ENCODE peak calls at places on chromosomes 3 and 15, in eight cellular contexts. One of them, this sample, is unnamed.

GRCh38 chr15:79442911-79443310 is 10.8 kb downstream of the MINAR1 start:
- DNase-seq in sigmoid colon: no peak
- DNase-seq in fibroblast of the aortic adventitia: no peak
- DNase-seq in brain microvascular endothelial cell: no peak
- DNase-seq in fibroblast of pulmonary artery: no peak
- DNase-seq in lower lobe of right lung: no peak
- DNase-seq in cardiac muscle cell: no peak
- DNase-seq in upper lobe of right lung: no peak
- DNase-seq in this sample: no peak

GRCh38 chr15:59555696-59556095 is 55.9 kb upstream of the GCNT3 start:
- DNase-seq in brain microvascular endothelial cell: peak; percentile 4
- DNase-seq in fibroblast of pulmonary artery: peak; percentile 28
- DNase-seq in fibroblast of the aortic adventitia: peak; percentile 68
- DNase-seq in sigmoid colon: no peak
- DNase-seq in cardiac muscle cell: no peak
- DNase-seq in upper lobe of right lung: no peak
- DNase-seq in lower lobe of right lung: no peak
- DNase-seq in this sample: no peak

GRCh38 chr3:185677146-185677829 is 91.2 kb downstream of the SENP2 start:
- DNase-seq in fibroblast of the aortic adventitia: peak; percentile 90
- DNase-seq in sigmoid colon: no peak
- DNase-seq in brain microvascular endothelial cell: peak; percentile 77
- DNase-seq in fibroblast of pulmonary artery: peak; percentile 87
- DNase-seq in upper lobe of right lung: no peak
- DNase-seq in lower lobe of right lung: no peak
- DNase-seq in cardiac muscle cell: peak; percentile 83
- DNase-seq in this sample: peak; percentile 44

GRCh38 chr15:87219650-87220615 is 1036.6 kb downstream of the NTRK3 start:
- DNase-seq in brain microvascular endothelial cell: no peak
- DNase-seq in fibroblast of pulmonary artery: no peak
- DNase-seq in sigmoid colon: no peak
- DNase-seq in lower lobe of right lung: no peak
- DNase-seq in cardiac muscle cell: no peak
- DNase-seq in upper lobe of right lung: no peak
- DNase-seq in fibroblast of the aortic adventitia: peak; percentile 73
- DNase-seq in this sample: no peak

GRCh38 chr3:25246921-25247320 is 181.1 kb upstream of the RARB start:
- DNase-seq in brain microvascular endothelial cell: no peak
- DNase-seq in upper lobe of right lung: peak; percentile 40
- DNase-seq in sigmoid colon: no peak
- DNase-seq in lower lobe of right lung: no peak
- DNase-seq in cardiac muscle cell: no peak
- DNase-seq in fibroblast of pulmonary artery: no peak
- DNase-seq in fibroblast of the aortic adventitia: no peak
- DNase-seq in this sample: no peak

GRCh38 chr3:36714343-36714742 is 50.0 kb downstream of the DCLK3 start:
- DNase-seq in sigmoid colon: no peak
- DNase-seq in lower lobe of right lung: no peak
- DNase-seq in fibroblast of the aortic adventitia: peak; percentile 44
- DNase-seq in upper lobe of right lung: no peak
- DNase-seq in brain microvascular endothelial cell: peak; percentile 31
- DNase-seq in cardiac muscle cell: peak; percentile 35
- DNase-seq in fibroblast of pulmonary artery: peak; percentile 17
- DNase-seq in this sample: peak; percentile 39

GRCh38 chr3:71926690-71927089 is 141.7 kb upstream of the PROK2 start:
- DNase-seq in lower lobe of right lung: no peak
- DNase-seq in cardiac muscle cell: no peak
- DNase-seq in upper lobe of right lung: no peak
- DNase-seq in fibroblast of pulmonary artery: no peak
- DNase-seq in brain microvascular endothelial cell: no peak
- DNase-seq in fibroblast of the aortic adventitia: no peak
- DNase-seq in sigmoid colon: no peak
- DNase-seq in this sample: no peak

GRCh38 chr3:184637705-184638104 is 74.2 kb downstream of the MAGEF1 start:
- DNase-seq in cardiac muscle cell: peak; percentile 71
- DNase-seq in fibroblast of the aortic adventitia: no peak
- DNase-seq in fibroblast of pulmonary artery: peak; percentile 47
- DNase-seq in lower lobe of right lung: no peak
- DNase-seq in upper lobe of right lung: no peak
- DNase-seq in brain microvascular endothelial cell: no peak
- DNase-seq in sigmoid colon: no peak
- DNase-seq in this sample: no peak

GRCh38 chr15:74317820-74318375 is 49.5 kb downstream of the CYP11A1 start:
- DNase-seq in fibroblast of the aortic adventitia: peak; percentile 98
- DNase-seq in fibroblast of pulmonary artery: peak; percentile 96
- DNase-seq in sigmoid colon: peak; percentile 93
- DNase-seq in upper lobe of right lung: no peak
- DNase-seq in cardiac muscle cell: peak; percentile 96
- DNase-seq in lower lobe of right lung: no peak
- DNase-seq in brain microvascular endothelial cell: peak; percentile 95
- DNase-seq in this sample: peak; percentile 62

GRCh38 chr3:72675243-72675642 is 173.0 kb downstream of the SHQ1 start:
- DNase-seq in sigmoid colon: no peak
- DNase-seq in lower lobe of right lung: no peak
- DNase-seq in fibroblast of pulmonary artery: no peak
- DNase-seq in upper lobe of right lung: no peak
- DNase-seq in brain microvascular endothelial cell: no peak
- DNase-seq in fibroblast of the aortic adventitia: no peak
- DNase-seq in cardiac muscle cell: peak; percentile 16
- DNase-seq in this sample: no peak

GRCh38 chr15:73598540-73599195 is 34.5 kb downstream of the NPTN start:
- DNase-seq in lower lobe of right lung: no peak
- DNase-seq in sigmoid colon: no peak
- DNase-seq in fibroblast of pulmonary artery: no peak
- DNase-seq in upper lobe of right lung: no peak
- DNase-seq in cardiac muscle cell: peak; percentile 64
- DNase-seq in brain microvascular endothelial cell: no peak
- DNase-seq in fibroblast of the aortic adventitia: peak; percentile 68
- DNase-seq in this sample: no peak

GRCh38 chr3:153284282-153284938 is 122.4 kb downstream of the RAP2B start:
- DNase-seq in fibroblast of pulmonary artery: peak; percentile 94
- DNase-seq in lower lobe of right lung: peak; percentile 71
- DNase-seq in brain microvascular endothelial cell: peak; percentile 92
- DNase-seq in fibroblast of the aortic adventitia: peak; percentile 97
- DNase-seq in upper lobe of right lung: peak; percentile 68
- DNase-seq in sigmoid colon: peak; percentile 83
- DNase-seq in cardiac muscle cell: peak; percentile 92
- DNase-seq in this sample: peak; percentile 82

GRCh38 chr3:176814252-176814651 is 383.0 kb downstream of the TBL1XR1 start:
- DNase-seq in cardiac muscle cell: peak; percentile 75
- DNase-seq in fibroblast of pulmonary artery: peak; percentile 51
- DNase-seq in upper lobe of right lung: no peak
- DNase-seq in fibroblast of the aortic adventitia: peak; percentile 5
- DNase-seq in lower lobe of right lung: peak; percentile 43
- DNase-seq in sigmoid colon: peak; percentile 71
- DNase-seq in brain microvascular endothelial cell: peak; percentile 55
- DNase-seq in this sample: no peak

GRCh38 chr3:27721717-27722564 is at the start of gene EOMES:
- DNase-seq in fibroblast of the aortic adventitia: peak; percentile 40
- DNase-seq in sigmoid colon: no peak
- DNase-seq in brain microvascular endothelial cell: no peak
- DNase-seq in fibroblast of pulmonary artery: peak; percentile 34
- DNase-seq in lower lobe of right lung: peak; percentile 52
- DNase-seq in cardiac muscle cell: peak; percentile 43
- DNase-seq in upper lobe of right lung: no peak
- DNase-seq in this sample: no peak

GRCh38 chr3:132285620-132285945 is 31.6 kb upstream of the ACP3 start:
- DNase-seq in upper lobe of right lung: no peak
- DNase-seq in sigmoid colon: no peak
- DNase-seq in cardiac muscle cell: peak; percentile 28
- DNase-seq in brain microvascular endothelial cell: no peak
- DNase-seq in lower lobe of right lung: no peak
- DNase-seq in fibroblast of the aortic adventitia: peak; percentile 35
- DNase-seq in fibroblast of pulmonary artery: no peak
- DNase-seq in this sample: no peak

GRCh38 chr3:15708882-15709677 is 88.7 kb downstream of the ANKRD28 start:
- DNase-seq in brain microvascular endothelial cell: peak; percentile 48
- DNase-seq in cardiac muscle cell: peak; percentile 77
- DNase-seq in lower lobe of right lung: no peak
- DNase-seq in fibroblast of the aortic adventitia: peak; percentile 18
- DNase-seq in upper lobe of right lung: no peak
- DNase-seq in sigmoid colon: no peak
- DNase-seq in fibroblast of pulmonary artery: peak; percentile 82
- DNase-seq in this sample: peak; percentile 17

GRCh38 chr3:65534825-65535224 is 503.9 kb downstream of the MAGI1 start:
- DNase-seq in sigmoid colon: no peak
- DNase-seq in fibroblast of the aortic adventitia: no peak
- DNase-seq in upper lobe of right lung: no peak
- DNase-seq in lower lobe of right lung: no peak
- DNase-seq in brain microvascular endothelial cell: no peak
- DNase-seq in fibroblast of pulmonary artery: no peak
- DNase-seq in cardiac muscle cell: no peak
- DNase-seq in this sample: no peak

GRCh38 chr3:124942613-124943012 is 8.1 kb upstream of the MUC13 start:
- DNase-seq in fibroblast of pulmonary artery: no peak
- DNase-seq in cardiac muscle cell: no peak
- DNase-seq in fibroblast of the aortic adventitia: no peak
- DNase-seq in sigmoid colon: no peak
- DNase-seq in upper lobe of right lung: no peak
- DNase-seq in lower lobe of right lung: no peak
- DNase-seq in brain microvascular endothelial cell: no peak
- DNase-seq in this sample: no peak

GRCh38 chr15:89685995-89686394 is 4.6 kb downstream of the PEX11A start:
- DNase-seq in brain microvascular endothelial cell: no peak
- DNase-seq in upper lobe of right lung: no peak
- DNase-seq in sigmoid colon: no peak
- DNase-seq in fibroblast of the aortic adventitia: no peak
- DNase-seq in lower lobe of right lung: no peak
- DNase-seq in fibroblast of pulmonary artery: no peak
- DNase-seq in cardiac muscle cell: no peak
- DNase-seq in this sample: no peak
- TF ChIP-seq CTCF in brain microvascular endothelial cell: no peak
- TF ChIP-seq CTCF in upper lobe of right lung: no peak
- TF ChIP-seq CTCF in sigmoid colon: no peak
- TF ChIP-seq CTCF in fibroblast of the aortic adventitia: no peak
- TF ChIP-seq CTCF in lower lobe of right lung: no peak
- TF ChIP-seq CTCF in fibroblast of pulmonary artery: no peak
- TF ChIP-seq CTCF in cardiac muscle cell: no peak
- TF ChIP-seq CTCF in this sample: no peak

GRCh38 chr3:49005998-49006397 is 1.2 kb upstream of the WDR6 start:
- DNase-seq in brain microvascular endothelial cell: no peak
- DNase-seq in fibroblast of pulmonary artery: no peak
- DNase-seq in cardiac muscle cell: no peak
- DNase-seq in lower lobe of right lung: no peak
- DNase-seq in upper lobe of right lung: no peak
- DNase-seq in sigmoid colon: peak; percentile 68
- DNase-seq in fibroblast of the aortic adventitia: no peak
- DNase-seq in this sample: no peak
- H3K4me3 ChIP-seq in brain microvascular endothelial cell: no peak overlapping the region
- H3K4me3 ChIP-seq in fibroblast of pulmonary artery: peak overlapping the region; percentile 89
- H3K4me3 ChIP-seq in cardiac muscle cell: no peak overlapping the region
- H3K4me3 ChIP-seq in lower lobe of right lung: peak overlapping the region; percentile 96
- H3K4me3 ChIP-seq in upper lobe of right lung: peak overlapping the region; percentile 67
- H3K4me3 ChIP-seq in sigmoid colon: peak overlapping the region; percentile 88
- H3K4me3 ChIP-seq in fibroblast of the aortic adventitia: peak overlapping the region; percentile 90
- H3K4me3 ChIP-seq in this sample: peak overlapping the region; percentile 87

GRCh38 chr3:83048556-83048955 is 1287.1 kb upstream of the GBE1 start:
- DNase-seq in brain microvascular endothelial cell: no peak
- DNase-seq in fibroblast of the aortic adventitia: no peak
- DNase-seq in lower lobe of right lung: no peak
- DNase-seq in fibroblast of pulmonary artery: no peak
- DNase-seq in cardiac muscle cell: no peak
- DNase-seq in sigmoid colon: no peak
- DNase-seq in upper lobe of right lung: no peak
- DNase-seq in this sample: no peak
- TF ChIP-seq CTCF in brain microvascular endothelial cell: no peak
- TF ChIP-seq CTCF in fibroblast of the aortic adventitia: no peak
- TF ChIP-seq CTCF in lower lobe of right lung: no peak
- TF ChIP-seq CTCF in fibroblast of pulmonary artery: no peak
- TF ChIP-seq CTCF in cardiac muscle cell: no peak
- TF ChIP-seq CTCF in sigmoid colon: no peak
- TF ChIP-seq CTCF in upper lobe of right lung: no peak
- TF ChIP-seq CTCF in this sample: no peak

DNA sequence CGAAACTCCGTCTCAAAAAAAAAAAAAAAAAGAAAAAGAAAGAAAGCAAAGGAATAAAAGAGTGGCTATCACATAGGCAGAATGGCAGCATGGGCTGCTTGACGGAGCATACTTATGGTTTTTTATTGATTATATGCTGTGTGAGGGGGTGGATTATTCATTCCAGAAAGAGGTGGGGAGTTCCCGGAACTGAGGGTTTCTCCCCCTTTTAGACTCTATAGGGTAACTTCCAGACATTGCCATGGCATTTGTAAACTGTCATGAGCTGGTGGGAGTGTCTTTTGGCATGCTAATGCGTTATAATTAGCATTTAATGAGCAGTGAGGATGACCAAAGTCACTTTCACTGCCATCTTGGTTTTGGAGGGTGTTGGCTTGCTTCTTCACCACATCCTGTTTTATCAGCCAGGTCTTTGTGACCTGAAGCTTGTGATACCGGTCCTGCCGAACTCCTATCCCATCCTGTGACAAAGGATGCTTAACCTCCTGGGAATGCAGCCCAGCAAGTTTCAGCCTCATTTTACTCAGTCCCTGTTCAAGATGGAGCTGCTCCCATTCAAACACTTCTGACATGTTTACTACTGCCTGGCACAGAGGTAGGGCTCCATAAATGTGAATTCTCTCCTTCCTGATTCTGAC is 15.8 kb upstream of the ABHD17C start:
- DNase-seq in sigmoid colon: no peak
- DNase-seq in fibroblast of the aortic adventitia: no peak
- DNase-seq in fibroblast of pulmonary artery: no peak
- DNase-seq in brain microvascular endothelial cell: no peak
- DNase-seq in cardiac muscle cell: no peak
- DNase-seq in lower lobe of right lung: no peak
- DNase-seq in upper lobe of right lung: no peak
- DNase-seq in this sample: no peak
- H3K4me3 ChIP-seq in sigmoid colon: no peak overlapping the region
- H3K4me3 ChIP-seq in fibroblast of the aortic adventitia: no peak overlapping the region
- H3K4me3 ChIP-seq in fibroblast of pulmonary artery: no peak overlapping the region
- H3K4me3 ChIP-seq in brain microvascular endothelial cell: no peak overlapping the region
- H3K4me3 ChIP-seq in cardiac muscle cell: no peak overlapping the region
- H3K4me3 ChIP-seq in lower lobe of right lung: no peak overlapping the region
- H3K4me3 ChIP-seq in upper lobe of right lung: no peak overlapping the region
- H3K4me3 ChIP-seq in this sample: no peak overlapping the region

GRCh38 chr3:170622369-170623159 is 36.7 kb upstream of the SLC7A14 start:
- DNase-seq in upper lobe of right lung: no peak
- DNase-seq in lower lobe of right lung: no peak
- DNase-seq in brain microvascular endothelial cell: peak; percentile 51
- DNase-seq in cardiac muscle cell: peak; percentile 78
- DNase-seq in fibroblast of pulmonary artery: peak; percentile 79
- DNase-seq in sigmoid colon: peak; percentile 77
- DNase-seq in fibroblast of the aortic adventitia: peak; percentile 93
- DNase-seq in this sample: peak; percentile 94
- TF ChIP-seq CTCF in upper lobe of right lung: no peak
- TF ChIP-seq CTCF in lower lobe of right lung: no peak
- TF ChIP-seq CTCF in brain microvascular endothelial cell: peak; percentile 4
- TF ChIP-seq CTCF in cardiac muscle cell: no peak
- TF ChIP-seq CTCF in fibroblast of pulmonary artery: no peak
- TF ChIP-seq CTCF in sigmoid colon: no peak
- TF ChIP-seq CTCF in fibroblast of the aortic adventitia: no peak
- TF ChIP-seq CTCF in this sample: no peak

GRCh38 chr3:172323894-172324590 is 124.2 kb downstream of the GHSR start:
- DNase-seq in sigmoid colon: no peak
- DNase-seq in lower lobe of right lung: no peak
- DNase-seq in brain microvascular endothelial cell: peak; percentile 79
- DNase-seq in cardiac muscle cell: peak; percentile 96
- DNase-seq in upper lobe of right lung: no peak
- DNase-seq in fibroblast of the aortic adventitia: peak; percentile 82
- DNase-seq in fibroblast of pulmonary artery: peak; percentile 96
- DNase-seq in this sample: no peak
- H3K4me3 ChIP-seq in sigmoid colon: no peak overlapping the region
- H3K4me3 ChIP-seq in lower lobe of right lung: no peak overlapping the region
- H3K4me3 ChIP-seq in brain microvascular endothelial cell: no peak overlapping the region
- H3K4me3 ChIP-seq in cardiac muscle cell: no peak overlapping the region
- H3K4me3 ChIP-seq in upper lobe of right lung: no peak overlapping the region
- H3K4me3 ChIP-seq in fibroblast of the aortic adventitia: no peak overlapping the region
- H3K4me3 ChIP-seq in fibroblast of pulmonary artery: no peak overlapping the region
- H3K4me3 ChIP-seq in this sample: no peak overlapping the region

GRCh38 chr3:123373535-123373987 is 75.3 kb downstream of the ADCY5 start:
- DNase-seq in cardiac muscle cell: no peak
- DNase-seq in upper lobe of right lung: peak; percentile 62
- DNase-seq in lower lobe of right lung: no peak
- DNase-seq in brain microvascular endothelial cell: no peak
- DNase-seq in sigmoid colon: peak; percentile 94
- DNase-seq in fibroblast of the aortic adventitia: no peak
- DNase-seq in fibroblast of pulmonary artery: no peak
- DNase-seq in this sample: no peak
- TF ChIP-seq CTCF in cardiac muscle cell: no peak
- TF ChIP-seq CTCF in upper lobe of right lung: no peak
- TF ChIP-seq CTCF in lower lobe of right lung: no peak
- TF ChIP-seq CTCF in brain microvascular endothelial cell: no peak
- TF ChIP-seq CTCF in sigmoid colon: no peak
- TF ChIP-seq CTCF in fibroblast of the aortic adventitia: no peak
- TF ChIP-seq CTCF in fibroblast of pulmonary artery: no peak
- TF ChIP-seq CTCF in this sample: no peak